ENCODE peak calls at places on chromosomes 5 and 9, in seven cellular contexts. One of them, this sample, is unnamed.

GRCh38 chr5:180816608-180817534 is 14.3 kb upstream of the MGAT1 start:
- DNase-seq in dorsolateral prefrontal cortex: no peak
- DNase-seq in MM.1S: peak
- DNase-seq in tibial nerve: no peak
- DNase-seq in astrocyte of the spinal cord: peak
- DNase-seq in cardiac fibroblast: peak
- DNase-seq in adrenal gland: peak
- DNase-seq in this sample: no peak

GRCh38 chr5:6058055-6058715 is 320.2 kb downstream of the MED10 start:
- DNase-seq in dorsolateral prefrontal cortex: no peak
- DNase-seq in tibial nerve: no peak
- DNase-seq in astrocyte of the spinal cord: no peak
- DNase-seq in cardiac fibroblast: no peak
- DNase-seq in MM.1S: no peak
- DNase-seq in adrenal gland: no peak
- DNase-seq in this sample: no peak

GRCh38 chr9:136944519-136945332 is at the start of the genes C8G and FBXW5:
- DNase-seq in cardiac fibroblast: peak
- DNase-seq in astrocyte of the spinal cord: peak
- DNase-seq in MM.1S: peak
- DNase-seq in adrenal gland: peak
- DNase-seq in tibial nerve: peak
- DNase-seq in dorsolateral prefrontal cortex: peak
- DNase-seq in this sample: peak

GRCh38 chr9:84339951-84340350 is 607 bp downstream of the SLC28A3 start:
- DNase-seq in MM.1S: no peak
- DNase-seq in dorsolateral prefrontal cortex: no peak
- DNase-seq in astrocyte of the spinal cord: peak
- DNase-seq in adrenal gland: no peak
- DNase-seq in cardiac fibroblast: no peak
- DNase-seq in tibial nerve: no peak
- DNase-seq in this sample: peak

GRCh38 chr5:111741270-111741669 is 15.7 kb downstream of the NREP start:
- DNase-seq in dorsolateral prefrontal cortex: no peak
- DNase-seq in MM.1S: peak
- DNase-seq in cardiac fibroblast: peak
- DNase-seq in tibial nerve: no peak
- DNase-seq in astrocyte of the spinal cord: no peak
- DNase-seq in adrenal gland: no peak
- DNase-seq in this sample: peak

GRCh38 chr9:72583370-72583769 is 62.0 kb downstream of the TMC1 start:
- DNase-seq in dorsolateral prefrontal cortex: no peak
- DNase-seq in MM.1S: no peak
- DNase-seq in tibial nerve: no peak
- DNase-seq in adrenal gland: no peak
- DNase-seq in cardiac fibroblast: no peak
- DNase-seq in astrocyte of the spinal cord: no peak
- DNase-seq in this sample: no peak

GRCh38 chr5:156640751-156641241 is 209.3 kb upstream of the PPP1R2B start:
- DNase-seq in dorsolateral prefrontal cortex: no peak
- DNase-seq in adrenal gland: no peak
- DNase-seq in tibial nerve: no peak
- DNase-seq in cardiac fibroblast: no peak
- DNase-seq in astrocyte of the spinal cord: no peak
- DNase-seq in MM.1S: no peak
- DNase-seq in this sample: no peak

GRCh38 chr9:26540094-26540493 is 352.5 kb downstream of the CAAP1 start:
- DNase-seq in cardiac fibroblast: no peak
- DNase-seq in MM.1S: no peak
- DNase-seq in adrenal gland: no peak
- DNase-seq in astrocyte of the spinal cord: no peak
- DNase-seq in tibial nerve: no peak
- DNase-seq in dorsolateral prefrontal cortex: no peak
- DNase-seq in this sample: no peak

GRCh38 chr5:4027335-4027734 is 431.7 kb downstream of the IRX1 start:
- DNase-seq in dorsolateral prefrontal cortex: no peak
- DNase-seq in adrenal gland: no peak
- DNase-seq in tibial nerve: no peak
- DNase-seq in cardiac fibroblast: peak
- DNase-seq in MM.1S: no peak
- DNase-seq in astrocyte of the spinal cord: no peak
- DNase-seq in this sample: no peak

GRCh38 chr9:33130501-33130900 is 36.6 kb downstream of the B4GALT1 start:
- DNase-seq in tibial nerve: no peak
- DNase-seq in cardiac fibroblast: peak
- DNase-seq in MM.1S: no peak
- DNase-seq in astrocyte of the spinal cord: peak
- DNase-seq in dorsolateral prefrontal cortex: no peak
- DNase-seq in adrenal gland: no peak
- DNase-seq in this sample: peak

GRCh38 chr5:81128416-81128815 is 104.7 kb upstream of the CKMT2 start:
- DNase-seq in dorsolateral prefrontal cortex: no peak
- DNase-seq in astrocyte of the spinal cord: no peak
- DNase-seq in MM.1S: no peak
- DNase-seq in adrenal gland: no peak
- DNase-seq in tibial nerve: no peak
- DNase-seq in cardiac fibroblast: no peak
- DNase-seq in this sample: no peak

GRCh38 chr9:21967169-21967568 is 27.0 kb downstream of the CDKN2A start:
- DNase-seq in MM.1S: no peak
- DNase-seq in astrocyte of the spinal cord: no peak
- DNase-seq in dorsolateral prefrontal cortex: no peak
- DNase-seq in cardiac fibroblast: no peak
- DNase-seq in adrenal gland: no peak
- DNase-seq in tibial nerve: no peak
- DNase-seq in this sample: no peak

GRCh38 chr5:69369369-69370121 is at the start of the genes AK6, RAD17 and TAF9:
- DNase-seq in adrenal gland: peak
- DNase-seq in cardiac fibroblast: peak
- DNase-seq in dorsolateral prefrontal cortex: peak
- DNase-seq in MM.1S: peak
- DNase-seq in tibial nerve: peak
- DNase-seq in astrocyte of the spinal cord: peak
- DNase-seq in this sample: peak

GRCh38 chr5:108345541-108346171 is 36.2 kb downstream of the FBXL17 start:
- DNase-seq in cardiac fibroblast: peak
- DNase-seq in tibial nerve: no peak
- DNase-seq in MM.1S: peak
- DNase-seq in astrocyte of the spinal cord: peak
- DNase-seq in adrenal gland: no peak
- DNase-seq in dorsolateral prefrontal cortex: no peak
- DNase-seq in this sample: peak

GRCh38 chr5:103223031-103223955 is 35.3 kb upstream of the MACIR start:
- DNase-seq in cardiac fibroblast: no peak
- DNase-seq in tibial nerve: no peak
- DNase-seq in dorsolateral prefrontal cortex: no peak
- DNase-seq in MM.1S: no peak
- DNase-seq in adrenal gland: no peak
- DNase-seq in astrocyte of the spinal cord: no peak
- DNase-seq in this sample: no peak

GRCh38 chr9:120925535-120926396 is 830 bp downstream of the TRAF1 start:
- DNase-seq in adrenal gland: no peak
- DNase-seq in astrocyte of the spinal cord: peak
- DNase-seq in tibial nerve: no peak
- DNase-seq in cardiac fibroblast: peak
- DNase-seq in dorsolateral prefrontal cortex: no peak
- DNase-seq in MM.1S: no peak
- DNase-seq in this sample: peak

GRCh38 chr5:41874512-41875060 is 4.4 kb upstream of the OXCT1 start:
- DNase-seq in MM.1S: no peak
- DNase-seq in dorsolateral prefrontal cortex: no peak
- DNase-seq in tibial nerve: no peak
- DNase-seq in adrenal gland: no peak
- DNase-seq in cardiac fibroblast: no peak
- DNase-seq in astrocyte of the spinal cord: no peak
- DNase-seq in this sample: peak

GRCh38 chr5:120803282-120803681 is 339.2 kb downstream of the PRR16 start:
- DNase-seq in astrocyte of the spinal cord: peak
- DNase-seq in adrenal gland: no peak
- DNase-seq in tibial nerve: no peak
- DNase-seq in MM.1S: peak
- DNase-seq in cardiac fibroblast: peak
- DNase-seq in dorsolateral prefrontal cortex: no peak
- DNase-seq in this sample: no peak

GRCh38 chr9:106769331-106769730 is 93.6 kb upstream of the ZNF462 start:
- DNase-seq in dorsolateral prefrontal cortex: no peak
- DNase-seq in tibial nerve: no peak
- DNase-seq in astrocyte of the spinal cord: no peak
- DNase-seq in MM.1S: no peak
- DNase-seq in adrenal gland: no peak
- DNase-seq in cardiac fibroblast: peak
- DNase-seq in this sample: no peak

DNA sequence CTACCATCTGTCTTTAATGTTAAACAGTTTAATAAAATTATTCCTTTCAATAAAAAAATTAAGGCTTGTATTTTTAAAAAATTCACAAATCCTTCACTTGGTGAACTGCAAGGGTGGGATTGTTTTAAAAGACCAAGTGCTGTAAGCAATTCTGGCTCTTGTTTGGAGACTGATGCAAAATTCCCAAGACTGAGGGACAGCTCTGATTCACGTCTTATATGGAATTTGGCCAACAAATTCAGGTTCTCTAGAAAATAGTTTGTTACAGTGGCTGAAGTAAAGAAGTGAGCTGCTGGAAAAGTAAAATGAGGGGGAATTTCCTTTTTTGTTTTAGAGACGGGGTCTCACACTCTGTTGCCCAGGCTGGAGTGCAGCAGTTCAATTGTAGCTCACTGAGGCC is 58.3 kb downstream of the PRELID2 start:
- DNase-seq in astrocyte of the spinal cord: peak
- DNase-seq in MM.1S: no peak
- DNase-seq in cardiac fibroblast: peak
- DNase-seq in dorsolateral prefrontal cortex: no peak
- DNase-seq in tibial nerve: no peak
- DNase-seq in adrenal gland: no peak
- DNase-seq in this sample: no peak
- H3K4me3 ChIP-seq in astrocyte of the spinal cord: no peak
- H3K4me3 ChIP-seq in MM.1S: no peak
- H3K4me3 ChIP-seq in cardiac fibroblast: no peak
- H3K4me3 ChIP-seq in dorsolateral prefrontal cortex: no peak
- H3K4me3 ChIP-seq in tibial nerve: no peak
- H3K4me3 ChIP-seq in adrenal gland: no peak
- H3K4me3 ChIP-seq in this sample: no peak

DNA sequence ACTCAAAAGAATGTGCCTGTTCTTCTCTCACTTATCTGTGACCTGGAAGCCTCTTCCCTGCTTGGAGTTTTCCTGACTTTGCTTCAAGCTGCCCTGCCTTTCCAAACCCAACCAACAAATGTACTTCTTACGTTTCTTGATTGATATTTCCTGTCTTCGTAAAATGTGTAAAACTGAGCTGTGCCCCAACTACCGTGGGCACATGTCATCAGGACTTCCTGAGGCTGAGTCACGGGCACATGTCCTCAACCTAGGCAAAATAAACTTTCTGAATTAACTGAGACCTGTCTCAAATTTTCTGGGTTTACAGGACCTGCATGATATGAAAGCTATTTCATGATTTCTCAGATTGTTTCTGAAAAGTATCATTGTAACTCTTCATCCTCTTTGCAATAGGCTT is 145.4 kb downstream of the FBXL7 start:
- DNase-seq in cardiac fibroblast: peak
- DNase-seq in dorsolateral prefrontal cortex: no peak
- DNase-seq in tibial nerve: no peak
- DNase-seq in MM.1S: no peak
- DNase-seq in astrocyte of the spinal cord: peak
- DNase-seq in adrenal gland: peak
- DNase-seq in this sample: no peak
- TF ChIP-seq CTCF in cardiac fibroblast: no peak
- TF ChIP-seq CTCF in dorsolateral prefrontal cortex: no peak
- TF ChIP-seq CTCF in tibial nerve: no peak
- TF ChIP-seq CTCF in MM.1S: no peak
- TF ChIP-seq CTCF in astrocyte of the spinal cord: no peak
- TF ChIP-seq CTCF in adrenal gland: no peak
- TF ChIP-seq CTCF in this sample: no peak

DNA sequence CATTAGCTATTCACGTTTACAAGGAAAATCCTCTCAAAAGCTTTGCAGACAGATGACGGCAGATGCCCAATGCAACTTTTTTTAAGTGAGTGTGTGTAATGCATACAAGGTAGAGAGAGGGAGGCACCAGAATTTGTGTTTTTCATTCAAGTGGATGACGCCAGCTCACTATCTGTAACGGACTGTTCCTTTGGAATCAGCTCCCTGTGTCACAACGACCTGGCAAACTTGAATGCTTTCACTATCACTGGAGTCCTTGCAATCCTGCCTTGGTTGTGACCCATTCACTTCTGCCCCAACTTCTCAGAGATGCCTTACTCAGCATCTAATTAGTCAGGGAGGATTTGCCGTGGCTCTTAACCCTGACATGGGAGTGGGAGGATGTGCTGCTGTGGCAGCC is 148.5 kb downstream of the BNC2 start:
- DNase-seq in tibial nerve: peak
- DNase-seq in adrenal gland: peak
- DNase-seq in MM.1S: no peak
- DNase-seq in cardiac fibroblast: peak
- DNase-seq in astrocyte of the spinal cord: no peak
- DNase-seq in dorsolateral prefrontal cortex: no peak
- DNase-seq in this sample: no peak
- H3K4me3 ChIP-seq in tibial nerve: no peak
- H3K4me3 ChIP-seq in adrenal gland: no peak
- H3K4me3 ChIP-seq in MM.1S: no peak
- H3K4me3 ChIP-seq in cardiac fibroblast: peak
- H3K4me3 ChIP-seq in astrocyte of the spinal cord: no peak
- H3K4me3 ChIP-seq in dorsolateral prefrontal cortex: peak
- H3K4me3 ChIP-seq in this sample: no peak

GRCh38 chr5:10116594-10116993 is 133.1 kb downstream of the ATPSCKMT start:
- DNase-seq in MM.1S: no peak
- DNase-seq in tibial nerve: no peak
- DNase-seq in astrocyte of the spinal cord: no peak
- DNase-seq in adrenal gland: no peak
- DNase-seq in cardiac fibroblast: no peak
- DNase-seq in dorsolateral prefrontal cortex: no peak
- DNase-seq in this sample: no peak

GRCh38 chr5:10106806-10107205 is 142.9 kb downstream of the ATPSCKMT start:
- DNase-seq in tibial nerve: no peak
- DNase-seq in cardiac fibroblast: peak
- DNase-seq in adrenal gland: no peak
- DNase-seq in astrocyte of the spinal cord: no peak
- DNase-seq in MM.1S: no peak
- DNase-seq in dorsolateral prefrontal cortex: no peak
- DNase-seq in this sample: no peak

GRCh38 chr5:10110228-10110627 is 139.5 kb downstream of the ATPSCKMT start:
- DNase-seq in tibial nerve: no peak
- DNase-seq in MM.1S: peak
- DNase-seq in dorsolateral prefrontal cortex: no peak
- DNase-seq in astrocyte of the spinal cord: no peak
- DNase-seq in adrenal gland: no peak
- DNase-seq in cardiac fibroblast: no peak
- DNase-seq in this sample: no peak

GRCh38 chr5:10115669-10116068 is 134.0 kb downstream of the ATPSCKMT start:
- DNase-seq in cardiac fibroblast: no peak
- DNase-seq in astrocyte of the spinal cord: no peak
- DNase-seq in adrenal gland: no peak
- DNase-seq in dorsolateral prefrontal cortex: no peak
- DNase-seq in tibial nerve: no peak
- DNase-seq in MM.1S: no peak
- DNase-seq in this sample: no peak

DNA sequence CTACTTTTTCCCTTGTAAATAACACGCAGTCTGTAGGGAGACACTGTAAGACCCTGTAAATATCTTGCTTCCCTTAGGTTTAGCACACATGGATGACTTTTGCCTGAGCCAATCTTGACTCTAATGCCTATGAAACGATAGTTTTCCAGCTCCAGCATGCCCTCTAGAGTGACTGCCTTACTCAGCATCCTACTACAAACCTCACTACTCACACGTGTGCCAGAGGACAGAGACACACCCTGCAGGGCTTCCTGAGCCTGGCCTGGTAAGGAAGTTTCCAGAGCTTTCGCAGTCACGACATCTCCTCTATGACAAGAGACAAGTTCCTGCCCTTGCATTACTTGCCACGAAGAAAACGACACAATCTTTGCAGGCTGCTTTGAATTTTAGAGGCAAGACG is 138.1 kb downstream of the ATPSCKMT start:
- DNase-seq in adrenal gland: peak
- DNase-seq in cardiac fibroblast: peak
- DNase-seq in astrocyte of the spinal cord: peak
- DNase-seq in MM.1S: peak
- DNase-seq in tibial nerve: no peak
- DNase-seq in dorsolateral prefrontal cortex: no peak
- DNase-seq in this sample: no peak
- TF ChIP-seq CTCF in adrenal gland: no peak
- TF ChIP-seq CTCF in cardiac fibroblast: peak
- TF ChIP-seq CTCF in astrocyte of the spinal cord: peak
- TF ChIP-seq CTCF in MM.1S: peak
- TF ChIP-seq CTCF in tibial nerve: no peak
- TF ChIP-seq CTCF in dorsolateral prefrontal cortex: peak
- TF ChIP-seq CTCF in this sample: no peak